ENCODE peak calls at places on chromosomes 4 and X, in four cellular contexts. L, E, K and D are unnamed samples.

GRCh38 chr4:142815834-142816233 is 30.3 kb downstream of the INPP4B start:
- DNase-seq in L (no peak), E (no peak), K (no peak), D (peak)

GRCh38 chrX:68936608-68937007 is 107.8 kb downstream of the EFNB1 start:
- DNase-seq in L (no peak), E (no peak), K (no peak), D (peak)

GRCh38 chr4:151407466-151408379 is 1.3 kb upstream of the FHIP1A start:
- DNase-seq in L (peak), E (no peak), K (no peak), D (no peak)

GRCh38 chrX:45619290-45619689 is 418.6 kb upstream of the DIPK2B start:
- DNase-seq in L (no peak), E (no peak), K (no peak), D (no peak)

GRCh38 chr4:113446019-113446418 is 315.5 kb downstream of the CAMK2D start:
- DNase-seq in L (no peak), E (no peak), K (no peak), D (peak)

GRCh38 chr4:123741906-123742305 is 345.3 kb downstream of the SPRY1 start:
- DNase-seq in L (no peak), E (no peak), K (no peak), D (no peak)

GRCh38 chr4:175891863-175892262 is 79.8 kb upstream of the GPM6A start:
- DNase-seq in L (no peak), E (peak), K (no peak), D (no peak)

GRCh38 chr4:136749988-136750387 is 782.3 kb downstream of the PCDH18 start:
- DNase-seq in L (no peak), E (no peak), K (no peak), D (no peak)

GRCh38 chr4:56655209-56655626 is 25.9 kb downstream of the HOPX start:
- DNase-seq in L (peak), E (peak), K (peak), D (no peak)

GRCh38 chr4:152591361-152591760 is 55.5 kb upstream of the FBXW7 start:
- DNase-seq in L (peak), E (peak), K (peak), D (peak)

GRCh38 chr4:40562208-40562607 is 67.5 kb downstream of the RBM47 start:
- DNase-seq in L (no peak), E (no peak), K (no peak), D (no peak)

GRCh38 chr4:176778491-176778890 is 14.2 kb downstream of the VEGFC start:
- DNase-seq in L (no peak), E (no peak), K (no peak), D (no peak)

GRCh38 chr4:37845201-37845600 is 18.7 kb downstream of the PGM2 start:
- DNase-seq in L (no peak), E (no peak), K (no peak), D (no peak)

GRCh38 chr4:27276322-27277073 is 415.9 kb downstream of the STIM2 start:
- DNase-seq in L (no peak), E (no peak), K (no peak), D (no peak)

GRCh38 chr4:73730292-73730691 is 10.1 kb upstream of the CXCL8 start:
- DNase-seq in L (no peak), E (no peak), K (no peak), D (no peak)

GRCh38 chrX:105647749-105648148 is 174.6 kb upstream of the NRK start:
- DNase-seq in L (no peak), E (no peak), K (no peak), D (no peak)

GRCh38 chr4:53645108-53645507 is 53.8 kb upstream of the LNX1 start:
- DNase-seq in L (no peak), E (no peak), K (no peak), D (no peak)

GRCh38 chr4:40150932-40151331 is 45.9 kb upstream of the RHOH start:
- DNase-seq in L (no peak), E (no peak), K (no peak), D (no peak)

GRCh38 chrX:16444353-16444752 is 205.6 kb upstream of the S100G start:
- DNase-seq in L (no peak), E (no peak), K (no peak), D (no peak)

GRCh38 chr4:106775636-106776035 is 260.5 kb downstream of the DKK2 start:
- DNase-seq in L (no peak), E (no peak), K (no peak), D (no peak)

GRCh38 chr4:21898101-21898500 is 50.5 kb downstream of the KCNIP4 start:
- DNase-seq in L (no peak), E (no peak), K (no peak), D (no peak)

GRCh38 chr4:2797188-2797544 is 4.3 kb downstream of the SH3BP2 start:
- DNase-seq in L (no peak), E (no peak), K (no peak), D (peak)

GRCh38 chr4:37767546-37767945 is 58.9 kb upstream of the PGM2 start:
- DNase-seq in L (no peak), E (peak), K (no peak), D (no peak)

GRCh38 chr4:11367371-11367770 is 61.3 kb downstream of the HS3ST1 start:
- DNase-seq in L (no peak), E (peak), K (peak), D (peak)

GRCh38 chr4:22514431-22514830 is 1.4 kb downstream of the ADGRA3 start:
- DNase-seq in L (no peak), E (no peak), K (no peak), D (no peak)

GRCh38 chrX:13763489-13763888 is 28.9 kb downstream of the OFD1 start:
- DNase-seq in L (no peak), E (peak), K (peak), D (no peak)

GRCh38 chr4:4575284-4576211 is 33.7 kb upstream of the STX18 start:
- DNase-seq in L (peak), E (no peak), K (peak), D (peak)

GRCh38 chrX:17174671-17175070 is 200.3 kb upstream of the NHS start:
- DNase-seq in L (no peak), E (no peak), K (peak), D (no peak)